ENCODE peak calls at places on chromosomes 5 and 9, in five cellular contexts. S is neural progenitor cell, T is tibial nerve, B is heart left ventricle, K is brain microvascular endothelial cell. N is an unnamed sample. For H3K36me3, the result is how much of the 10 kb centered on the place peaks cover.

GRCh38 chr5:169218862-169219261 is 82.1 kb downstream of the SLIT3 start:
- DNase-seq in S (no peak), T (no peak), B (no peak), K (no peak), N (no peak)

GRCh38 chr9:37210737-37211523 is 90.6 kb downstream of the ZCCHC7 start:
- DNase-seq in S (no peak), T (no peak), B (no peak), K (no peak), N (no peak)

GRCh38 chr9:129278391-129279237 is 100.6 kb upstream of the IER5L start:
- DNase-seq in S (peak), T (peak), B (no peak), K (peak), N (peak)

GRCh38 chr5:133361922-133362321 is 250.4 kb downstream of the FSTL4 start:
- DNase-seq in S (no peak), T (no peak), B (no peak), K (no peak), N (no peak)

GRCh38 chr5:148336704-148337435 is 1.5 kb downstream of the SPINK9 start:
- DNase-seq in S (no peak), T (no peak), B (no peak), K (no peak), N (peak)

GRCh38 chr5:102875672-102876071 is 120.6 kb downstream of the PAM start:
- DNase-seq in S (no peak), T (no peak), B (no peak), K (no peak), N (no peak)

GRCh38 chr5:39424751-39425524 is at the start of gene DAB2:
- DNase-seq in S (peak), T (peak), B (peak), K (peak), N (peak)

GRCh38 chr5:19795218-19795617 is 192.8 kb downstream of the CDH18 start:
- DNase-seq in S (peak), T (no peak), B (no peak), K (no peak), N (peak)

GRCh38 chr5:54601832-54602231 is 84.3 kb downstream of the SNX18 start:
- DNase-seq in S (no peak), T (no peak), B (no peak), K (no peak), N (no peak)

GRCh38 chr5:35188041-35188457 is 42.2 kb downstream of the PRLR start:
- DNase-seq in S (peak), T (no peak), B (no peak), K (no peak), N (no peak)

DNA sequence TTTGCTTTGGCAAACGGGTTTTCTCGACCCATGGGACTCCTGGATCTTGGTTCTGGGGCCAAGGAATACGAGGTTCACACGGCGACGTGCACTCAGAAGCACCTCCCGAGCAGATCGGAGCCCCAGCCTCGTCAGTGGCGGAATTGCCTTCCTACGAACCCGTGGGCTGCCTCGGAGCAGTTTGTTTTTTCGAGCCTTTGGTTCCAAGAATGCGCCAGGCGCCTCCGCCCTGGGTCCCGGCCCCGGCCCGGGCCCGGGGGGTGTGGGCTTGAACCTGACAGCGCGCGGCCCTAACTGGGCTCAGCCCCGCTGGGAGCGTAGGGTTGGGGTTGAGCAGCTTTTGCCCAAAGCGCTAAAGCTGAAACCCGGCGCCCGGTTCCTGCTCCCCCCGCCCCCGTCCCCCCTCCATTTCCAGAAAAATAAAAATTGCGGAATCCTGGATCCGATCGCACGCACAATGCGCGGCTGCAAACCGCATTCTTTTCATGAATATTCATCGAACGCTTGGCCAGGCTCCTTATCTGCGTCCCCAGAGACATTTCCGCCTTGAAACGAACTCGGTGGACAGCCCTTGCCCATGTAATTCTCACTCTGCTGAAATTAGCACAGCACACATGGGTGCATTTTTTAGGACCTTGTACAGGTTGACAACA is 1.0 kb downstream of the BASP1 start:
- DNase-seq in S (peak), T (no peak), B (no peak), K (peak), N (no peak)
- H3K4me3 ChIP-seq in S (peak), T (peak), B (peak), K (peak), N (peak)

GRCh38 chr5:138464388-138465287 is 641 bp upstream of the EGR1 start:
- DNase-seq in S (peak), T (peak), B (peak), K (peak), N (peak)
- TF ChIP-seq CTCF in S (no peak), T (no peak), B (peak), K (no peak), N (no peak)

GRCh38 chr5:158244882-158245281 is 385.9 kb upstream of the CLINT1 start:
- DNase-seq in S (no peak), T (no peak), B (no peak), K (no peak), N (no peak)
- H3K36me3 ChIP-seq in S (under half), T (under half), B (under half), K (under half), N (under half)

DNA sequence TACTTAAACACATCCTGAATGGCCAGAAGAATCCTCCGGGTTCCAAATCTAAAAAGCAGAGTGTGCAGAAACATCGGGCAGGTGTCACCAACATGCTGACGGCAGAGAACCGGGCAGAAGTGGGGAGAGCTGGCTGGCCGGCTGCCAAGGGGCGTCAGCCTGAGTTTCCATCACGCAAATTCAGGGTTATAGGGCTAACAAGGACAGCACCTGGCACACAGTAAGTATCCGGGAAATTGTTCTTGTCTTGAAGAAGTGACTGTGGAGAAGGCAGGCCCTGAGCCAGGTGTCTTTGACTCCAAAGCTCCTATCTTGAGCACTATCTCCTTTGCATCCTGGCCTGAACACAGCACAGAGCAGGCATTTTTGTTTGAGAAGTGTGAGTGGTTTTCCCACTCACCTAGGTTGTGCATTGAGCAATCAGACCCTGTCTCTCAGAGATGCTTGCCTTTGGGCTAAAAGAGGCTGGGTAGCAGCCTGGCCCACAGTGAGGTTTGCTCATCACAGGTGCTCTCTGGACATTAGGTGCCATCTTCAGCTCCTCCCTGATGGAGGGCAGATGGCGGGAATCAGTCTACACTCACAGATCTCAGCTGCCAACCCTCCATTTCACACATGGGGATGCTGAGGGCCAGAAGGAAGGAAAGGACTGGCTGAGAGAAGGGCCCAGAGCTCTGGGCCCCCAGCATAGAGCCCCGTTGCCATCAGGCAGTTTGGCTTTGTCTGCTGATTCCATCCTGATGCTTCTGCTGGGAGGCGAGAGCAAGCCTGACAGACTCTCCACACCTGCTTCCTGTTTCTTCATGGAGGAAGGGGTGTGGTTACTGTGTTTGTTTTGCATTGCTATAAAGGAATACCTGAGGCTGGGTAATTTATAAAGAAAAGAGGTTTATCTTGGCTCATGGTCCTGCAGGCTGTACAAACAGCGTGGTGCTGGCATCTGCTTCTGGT is 52.8 kb downstream of the WHRN start:
- DNase-seq in S (no peak), T (no peak), B (no peak), K (no peak), N (no peak)
- H3K4me3 ChIP-seq in S (no peak), T (no peak), B (no peak), K (no peak), N (no peak)

N was measured in bronchial epithelial cell.